ENCODE peak calls at places on chromosomes 6 and 20, in six cellular contexts. M is sigmoid colon; O is GM04504; C is IMR-90; T is amniotic epithelial cell; Z is effector CD4-positive, alpha-beta T cell. V is an unnamed sample.

GRCh38 chr6:24228681-24229255 is 102.8 kb downstream of the NRSN1 start:
- DNase-seq in M (no peak), O (peak), C (peak), T (peak), Z (no peak), V (peak)

GRCh38 chr6:118589186-118589585 is 41.1 kb downstream of the PLN start:
- DNase-seq in M (no peak), O (no peak), C (peak), T (no peak), Z (no peak), V (no peak)

GRCh38 chr6:80454197-80454596 is 347.7 kb downstream of the BCKDHB start:
- DNase-seq in M (no peak), O (peak), C (peak), T (peak), Z (no peak), V (peak)

GRCh38 chr20:53831228-53831627 is 237.6 kb upstream of the ZNF217 start:
- DNase-seq in M (no peak), O (no peak), C (no peak), T (no peak), Z (no peak), V (no peak)

GRCh38 chr6:107539409-107539808 is 49.5 kb downstream of the SOBP start:
- DNase-seq in M (no peak), O (no peak), C (no peak), T (no peak), Z (no peak), V (peak)

GRCh38 chr20:62945771-62946339 is 6.7 kb upstream of the SLC17A9 start:
- DNase-seq in M (no peak), O (no peak), C (no peak), T (no peak), Z (no peak), V (no peak)

GRCh38 chr6:154888896-154889295 is 106.2 kb upstream of the TIAM2 start:
- DNase-seq in M (no peak), O (no peak), C (no peak), T (no peak), Z (no peak), V (no peak)

GRCh38 chr6:169960891-169961611 is 209.6 kb downstream of the ERMARD start:
- DNase-seq in M (peak), O (no peak), C (no peak), T (no peak), Z (no peak), V (no peak)

GRCh38 chr6:46044876-46045617 is 29.4 kb upstream of the CLIC5 start:
- DNase-seq in M (no peak), O (peak), C (peak), T (peak), Z (no peak), V (peak)

GRCh38 chr20:35125753-35126152 is 21.4 kb downstream of the EDEM2 start:
- DNase-seq in M (no peak), O (no peak), C (no peak), T (no peak), Z (no peak), V (no peak)

GRCh38 chr6:35377002-35377401 is 34.6 kb downstream of the PPARD start:
- DNase-seq in M (no peak), O (no peak), C (peak), T (no peak), Z (no peak), V (no peak)

GRCh38 chr6:36683656-36684446 is 5.3 kb downstream of the CDKN1A start:
- DNase-seq in M (no peak), O (no peak), C (no peak), T (no peak), Z (no peak), V (no peak)

GRCh38 chr6:138590796-138591709 is 91.8 kb upstream of the NHSL1 start:
- DNase-seq in M (peak), O (peak), C (peak), T (peak), Z (peak), V (peak)

V was measured in OCI-M1.